ENCODE peak calls at places on chromosome 6, in six cellular contexts. Q is NB4, M is ovary, R is stomach, L is suprapubic skin, U is esophagus squamous epithelium. H is an unnamed sample.

GRCh38 chr6:107700016-107700335 is 124.1 kb downstream of the SCML4 start:
- DNase-seq in R (no peak), U (no peak), L (no peak), M (no peak), Q (no peak), H (no peak)

GRCh38 chr6:82711105-82711829 is 347.6 kb downstream of the TPBG start:
- DNase-seq in Q (no peak), R (no peak), L (no peak), U (no peak), M (no peak), H (no peak)

GRCh38 chr6:2979819-2980464 is 8.6 kb upstream of the SERPINB6 start:
- DNase-seq in U (no peak), Q (no peak), M (no peak), R (no peak), L (no peak), H (no peak)

GRCh38 chr6:137827977-137828815 is 38.9 kb upstream of the TNFAIP3 start:
- DNase-seq in Q (no peak), U (no peak), M (no peak), R (no peak), L (no peak), H (no peak)

GRCh38 chr6:17237246-17237645 is 43.9 kb upstream of the RBM24 start:
- DNase-seq in R (no peak), U (no peak), M (no peak), L (no peak), Q (no peak), H (no peak)

GRCh38 chr6:159461998-159462397 is 231.0 kb downstream of the SOD2 start:
- DNase-seq in Q (no peak), L (no peak), R (no peak), U (no peak), M (no peak), H (no peak)

GRCh38 chr6:120410586-120410985 is 923.7 kb downstream of the TBC1D32 start:
- DNase-seq in L (no peak), R (no peak), Q (no peak), M (no peak), U (no peak), H (no peak)

GRCh38 chr6:12761376-12762115 is 45.0 kb downstream of the PHACTR1 start:
- DNase-seq in M (no peak), U (no peak), Q (peak; percentile 28), L (no peak), R (no peak), H (no peak)

GRCh38 chr6:17728551-17729222 is 22.0 kb upstream of the NUP153 start:
- DNase-seq in M (no peak), L (no peak), U (no peak), Q (no peak), R (no peak), H (no peak)

DNA sequence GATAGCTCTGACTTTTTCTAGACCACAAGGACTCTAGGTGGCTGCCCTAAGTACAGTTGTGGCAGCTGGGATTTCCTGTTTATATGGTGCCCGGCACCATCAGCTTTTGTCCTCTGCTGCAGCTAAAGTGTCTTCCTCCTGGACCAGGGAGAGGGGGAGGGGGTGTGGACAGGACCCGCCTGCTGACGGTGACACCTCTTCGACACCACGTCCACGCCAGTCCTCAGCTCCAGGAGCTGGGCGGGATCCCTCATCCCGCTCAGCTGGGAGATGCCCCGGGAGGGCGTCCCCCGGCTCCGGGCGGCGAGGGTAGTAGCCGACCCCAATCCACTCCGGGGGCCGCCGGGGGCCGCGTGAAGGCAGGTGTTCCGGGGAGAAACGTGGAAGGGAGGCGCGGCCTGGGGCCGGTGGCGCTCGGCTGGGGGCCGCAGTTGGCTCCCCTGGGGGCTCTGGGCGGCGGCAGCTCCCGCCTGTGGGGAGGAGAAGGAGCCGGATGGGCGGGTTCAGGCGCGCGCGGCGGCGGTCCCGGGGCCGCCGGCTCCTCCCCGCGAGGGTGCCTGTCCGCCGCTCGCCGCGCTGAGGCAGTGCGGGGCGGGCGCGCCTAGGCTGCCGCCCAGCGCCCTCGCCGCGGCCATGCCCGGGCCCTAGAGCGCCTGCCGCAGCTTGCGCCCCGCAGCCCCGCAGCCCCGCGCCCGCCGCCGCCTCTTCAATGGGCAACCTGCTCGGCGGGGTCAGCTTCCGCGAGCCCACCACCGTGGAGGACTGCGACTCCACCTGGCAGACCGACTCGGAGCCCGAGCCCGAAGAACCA is at the start of gene OGFRL1:
- DNase-seq in M (peak; percentile 62), U (no peak), R (peak; percentile 79), Q (peak; percentile 87), L (peak; percentile 85), H (peak; percentile 82)
- TF ChIP-seq POLR2A in M (peak; percentile 30), U (no peak), R (no peak), Q (peak; percentile 67), L (peak; percentile 69), H (peak; percentile 66)

GRCh38 chr6:79233611-79234149 is 802 bp downstream of the HMGN3 start:
- DNase-seq in Q (peak; percentile 94), R (peak; percentile 88), M (peak; percentile 78), U (peak; percentile 54), L (peak; percentile 93), H (peak; percentile 96)
- TF ChIP-seq POLR2A in Q (peak; percentile 51), R (no peak), M (peak; percentile 16), U (peak; percentile 61), L (no peak), H (peak; percentile 19)

DNA sequence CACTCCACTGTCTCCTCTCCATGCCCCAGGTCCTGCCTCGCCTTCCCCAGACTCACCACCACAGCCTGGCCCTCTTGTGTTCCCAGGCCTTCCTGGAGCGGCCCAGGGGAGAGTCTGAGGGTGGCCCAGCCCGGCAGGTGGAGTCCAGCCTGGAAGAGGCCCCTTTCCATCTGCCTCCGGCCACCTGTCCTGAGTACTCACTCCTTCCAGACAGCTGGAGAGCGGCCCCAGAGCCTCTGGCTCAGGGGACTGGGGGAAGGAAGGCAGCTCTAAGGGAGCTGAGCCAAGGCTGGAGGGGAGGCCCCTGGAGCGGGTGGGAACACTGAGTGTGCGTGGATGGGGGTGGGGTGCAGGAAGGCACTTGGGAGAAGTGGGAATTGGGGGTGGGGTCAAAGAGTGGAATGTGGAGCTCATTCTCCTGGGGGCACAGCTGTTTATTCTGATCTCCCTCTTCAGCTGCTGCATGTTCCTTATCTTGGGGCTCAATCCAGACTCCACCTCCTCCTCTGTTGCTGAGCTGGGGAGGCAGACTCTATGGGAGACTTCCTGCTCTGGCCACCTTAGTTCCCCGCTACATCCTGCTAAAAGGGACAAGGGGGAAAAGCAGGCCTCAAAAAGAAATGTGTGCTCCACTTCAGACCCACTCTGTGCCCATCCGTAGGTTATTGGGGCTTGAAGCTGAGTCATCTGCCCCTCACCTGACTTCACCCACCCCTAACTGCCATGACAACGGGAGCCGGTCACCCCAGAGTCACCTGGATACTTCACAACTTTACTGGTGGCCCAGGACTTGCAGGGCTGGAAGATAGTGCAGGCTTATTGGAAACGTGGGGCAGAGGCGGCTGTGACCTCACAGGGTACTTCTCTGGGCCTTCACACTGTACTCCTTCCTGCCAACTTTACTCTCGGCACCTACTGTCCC is 19.5 kb upstream of the TAF8 start:
- DNase-seq in R (no peak), L (no peak), U (no peak), Q (peak; percentile 72), M (peak; percentile 58), H (peak; percentile 76)
- TF ChIP-seq POLR2A in R (no peak), L (no peak), U (no peak), Q (no peak), M (no peak), H (no peak)

GRCh38 chr6:4021862-4022715 is 56.8 kb downstream of the FAM217A start:
- DNase-seq in R (no peak), L (no peak), Q (no peak), U (no peak), M (no peak), H (no peak)

GRCh38 chr6:4018194-4019111 is 60.5 kb downstream of the FAM217A start:
- DNase-seq in Q (peak; percentile 99), R (peak; percentile 96), L (peak; percentile 96), M (peak; percentile 95), U (peak; percentile 67), H (peak; percentile 96)

GRCh38 chr6:4020822-4021132 is 58.2 kb downstream of the FAM217A start:
- DNase-seq in U (no peak), M (no peak), L (no peak), R (no peak), Q (no peak), H (no peak)

GRCh38 chr6:4023240-4023639 is 55.7 kb downstream of the FAM217A start:
- DNase-seq in R (no peak), Q (no peak), M (no peak), L (no peak), U (no peak), H (no peak)

DNA sequence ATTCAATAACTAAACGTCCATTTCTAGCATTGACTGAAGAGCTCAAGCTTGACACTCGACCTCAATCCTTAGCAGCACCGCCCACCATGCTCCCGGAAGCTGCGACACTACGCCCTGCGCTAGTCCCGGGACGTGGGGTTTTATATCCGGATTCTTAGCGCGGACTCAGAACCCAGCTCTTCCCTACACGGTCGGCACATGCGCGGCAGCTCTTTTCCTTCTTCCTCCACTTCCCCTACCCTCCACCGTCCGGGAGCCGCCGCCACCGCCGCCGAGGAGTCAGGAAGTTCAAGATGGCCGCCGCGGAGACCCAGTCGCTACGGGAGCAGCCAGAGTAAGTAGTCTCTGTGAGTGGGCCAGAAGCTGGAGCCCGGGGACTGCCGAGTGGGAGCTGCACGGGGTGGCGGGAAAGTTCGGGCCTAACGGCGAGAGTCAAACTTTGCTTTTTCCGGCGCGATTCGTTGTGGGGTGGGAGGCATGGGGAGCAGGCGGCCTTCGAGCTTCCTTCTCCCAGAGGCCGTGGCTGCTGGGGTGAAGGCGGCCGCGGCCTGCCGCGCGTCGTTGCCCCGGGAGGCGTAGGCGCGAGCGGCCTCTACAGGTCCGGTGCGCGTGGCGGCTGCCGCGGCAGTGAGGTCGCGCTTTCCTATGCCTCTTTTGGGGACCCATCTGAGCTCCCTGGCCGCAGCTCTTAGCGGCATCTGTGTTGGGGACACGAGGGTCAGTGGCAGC is 57.6 kb downstream of the FAM217A start:
- DNase-seq in L (peak; percentile 97), R (peak; percentile 96), Q (peak; percentile 99), U (peak; percentile 59), M (peak; percentile 91), H (peak; percentile 97)
- TF ChIP-seq POLR2A in L (no peak), R (peak; percentile 37), Q (peak; percentile 76), U (peak; percentile 36), M (peak; percentile 81), H (no peak)